ENCODE peak calls at places on chromosomes 13 and 19, in five cellular contexts. One of them, this sample, is unnamed.

GRCh38 chr19:55676384-55676783 is 1.4 kb downstream of the EPN1 start:
- DNase-seq in caudate nucleus: no peak
- DNase-seq in stimulated activated effector memory CD8-positive, alpha-beta T cell treated with anti-CD3 and anti-CD28 coated beads, Interleukin-12 subunit alpha, Interleukin-12 subunit beta, amount 100 ng/mL, for 72 hours: no peak
- DNase-seq in activated CD4-positive, CD25-positive, alpha-beta regulatory T cell: no peak
- DNase-seq in AG09319: no peak
- DNase-seq in this sample: no peak

GRCh38 chr13:51152713-51153112 is 41.6 kb upstream of the C13orf42 start:
- DNase-seq in caudate nucleus: no peak
- DNase-seq in stimulated activated effector memory CD8-positive, alpha-beta T cell treated with anti-CD3 and anti-CD28 coated beads, Interleukin-12 subunit alpha, Interleukin-12 subunit beta, amount 100 ng/mL, for 72 hours: no peak
- DNase-seq in activated CD4-positive, CD25-positive, alpha-beta regulatory T cell: no peak
- DNase-seq in AG09319: no peak
- DNase-seq in this sample: no peak

GRCh38 chr19:19488875-19489690 is 26.3 kb downstream of the TSSK6 start:
- DNase-seq in caudate nucleus: peak; percentile 59
- DNase-seq in stimulated activated effector memory CD8-positive, alpha-beta T cell treated with anti-CD3 and anti-CD28 coated beads, Interleukin-12 subunit alpha, Interleukin-12 subunit beta, amount 100 ng/mL, for 72 hours: peak; percentile 89
- DNase-seq in activated CD4-positive, CD25-positive, alpha-beta regulatory T cell: peak; percentile 80
- DNase-seq in AG09319: peak; percentile 87
- DNase-seq in this sample: peak; percentile 87

GRCh38 chr19:10887616-10888367 is 16.4 kb downstream of the CARM1 start:
- DNase-seq in caudate nucleus: no peak
- DNase-seq in stimulated activated effector memory CD8-positive, alpha-beta T cell treated with anti-CD3 and anti-CD28 coated beads, Interleukin-12 subunit alpha, Interleukin-12 subunit beta, amount 100 ng/mL, for 72 hours: no peak
- DNase-seq in activated CD4-positive, CD25-positive, alpha-beta regulatory T cell: no peak
- DNase-seq in AG09319: no peak
- DNase-seq in this sample: no peak

GRCh38 chr19:39582442-39582841 is 19.9 kb upstream of the LGALS13 start:
- DNase-seq in caudate nucleus: no peak
- DNase-seq in stimulated activated effector memory CD8-positive, alpha-beta T cell treated with anti-CD3 and anti-CD28 coated beads, Interleukin-12 subunit alpha, Interleukin-12 subunit beta, amount 100 ng/mL, for 72 hours: peak; percentile 56
- DNase-seq in activated CD4-positive, CD25-positive, alpha-beta regulatory T cell: no peak
- DNase-seq in AG09319: no peak
- DNase-seq in this sample: no peak

GRCh38 chr13:64154514-64154913 is 2738.9 kb upstream of the PCDH20 start:
- DNase-seq in caudate nucleus: no peak
- DNase-seq in stimulated activated effector memory CD8-positive, alpha-beta T cell treated with anti-CD3 and anti-CD28 coated beads, Interleukin-12 subunit alpha, Interleukin-12 subunit beta, amount 100 ng/mL, for 72 hours: no peak
- DNase-seq in activated CD4-positive, CD25-positive, alpha-beta regulatory T cell: no peak
- DNase-seq in AG09319: no peak
- DNase-seq in this sample: peak; percentile 7

GRCh38 chr19:37309834-37310575 is 60.9 kb upstream of the ZNF527 start:
- DNase-seq in caudate nucleus: no peak
- DNase-seq in stimulated activated effector memory CD8-positive, alpha-beta T cell treated with anti-CD3 and anti-CD28 coated beads, Interleukin-12 subunit alpha, Interleukin-12 subunit beta, amount 100 ng/mL, for 72 hours: no peak
- DNase-seq in activated CD4-positive, CD25-positive, alpha-beta regulatory T cell: no peak
- DNase-seq in AG09319: no peak
- DNase-seq in this sample: no peak

GRCh38 chr13:24747248-24748151 is 16.5 kb upstream of the RNF17 start:
- DNase-seq in caudate nucleus: peak; percentile 7
- DNase-seq in stimulated activated effector memory CD8-positive, alpha-beta T cell treated with anti-CD3 and anti-CD28 coated beads, Interleukin-12 subunit alpha, Interleukin-12 subunit beta, amount 100 ng/mL, for 72 hours: no peak
- DNase-seq in activated CD4-positive, CD25-positive, alpha-beta regulatory T cell: no peak
- DNase-seq in AG09319: no peak
- DNase-seq in this sample: no peak

GRCh38 chr19:34733266-34733825 is 697 bp upstream of the ZNF181 start:
- DNase-seq in caudate nucleus: no peak
- DNase-seq in stimulated activated effector memory CD8-positive, alpha-beta T cell treated with anti-CD3 and anti-CD28 coated beads, Interleukin-12 subunit alpha, Interleukin-12 subunit beta, amount 100 ng/mL, for 72 hours: no peak
- DNase-seq in activated CD4-positive, CD25-positive, alpha-beta regulatory T cell: no peak
- DNase-seq in AG09319: no peak
- DNase-seq in this sample: no peak

GRCh38 chr19:3618144-3618810 is 8.3 kb downstream of the CACTIN start:
- DNase-seq in caudate nucleus: peak; percentile 25
- DNase-seq in stimulated activated effector memory CD8-positive, alpha-beta T cell treated with anti-CD3 and anti-CD28 coated beads, Interleukin-12 subunit alpha, Interleukin-12 subunit beta, amount 100 ng/mL, for 72 hours: peak; percentile 78
- DNase-seq in activated CD4-positive, CD25-positive, alpha-beta regulatory T cell: no peak
- DNase-seq in AG09319: no peak
- DNase-seq in this sample: no peak

GRCh38 chr13:47426126-47426849 is 529.4 kb upstream of the HTR2A start:
- DNase-seq in caudate nucleus: no peak
- DNase-seq in stimulated activated effector memory CD8-positive, alpha-beta T cell treated with anti-CD3 and anti-CD28 coated beads, Interleukin-12 subunit alpha, Interleukin-12 subunit beta, amount 100 ng/mL, for 72 hours: no peak
- DNase-seq in activated CD4-positive, CD25-positive, alpha-beta regulatory T cell: no peak
- DNase-seq in AG09319: peak; percentile 16
- DNase-seq in this sample: no peak

GRCh38 chr19:30029721-30030510 is 87.9 kb downstream of the URI1 start:
- DNase-seq in caudate nucleus: no peak
- DNase-seq in stimulated activated effector memory CD8-positive, alpha-beta T cell treated with anti-CD3 and anti-CD28 coated beads, Interleukin-12 subunit alpha, Interleukin-12 subunit beta, amount 100 ng/mL, for 72 hours: no peak
- DNase-seq in activated CD4-positive, CD25-positive, alpha-beta regulatory T cell: no peak
- DNase-seq in AG09319: no peak
- DNase-seq in this sample: peak; percentile 52

GRCh38 chr19:40144151-40144550 is 47.1 kb upstream of the MAP3K10 start:
- DNase-seq in caudate nucleus: no peak
- DNase-seq in stimulated activated effector memory CD8-positive, alpha-beta T cell treated with anti-CD3 and anti-CD28 coated beads, Interleukin-12 subunit alpha, Interleukin-12 subunit beta, amount 100 ng/mL, for 72 hours: peak; percentile 47
- DNase-seq in activated CD4-positive, CD25-positive, alpha-beta regulatory T cell: no peak
- DNase-seq in AG09319: no peak
- DNase-seq in this sample: no peak

GRCh38 chr13:51906581-51906980 is 44.8 kb downstream of the CCDC70 start:
- DNase-seq in caudate nucleus: no peak
- DNase-seq in stimulated activated effector memory CD8-positive, alpha-beta T cell treated with anti-CD3 and anti-CD28 coated beads, Interleukin-12 subunit alpha, Interleukin-12 subunit beta, amount 100 ng/mL, for 72 hours: no peak
- DNase-seq in activated CD4-positive, CD25-positive, alpha-beta regulatory T cell: no peak
- DNase-seq in AG09319: no peak
- DNase-seq in this sample: no peak

GRCh38 chr19:36046443-36047050 is 7.5 kb downstream of the THAP8 start:
- DNase-seq in caudate nucleus: peak; percentile 32
- DNase-seq in stimulated activated effector memory CD8-positive, alpha-beta T cell treated with anti-CD3 and anti-CD28 coated beads, Interleukin-12 subunit alpha, Interleukin-12 subunit beta, amount 100 ng/mL, for 72 hours: no peak
- DNase-seq in activated CD4-positive, CD25-positive, alpha-beta regulatory T cell: no peak
- DNase-seq in AG09319: no peak
- DNase-seq in this sample: no peak

GRCh38 chr13:111411186-111411858 is 90.9 kb downstream of the TEX29 start:
- DNase-seq in caudate nucleus: peak; percentile 18
- DNase-seq in stimulated activated effector memory CD8-positive, alpha-beta T cell treated with anti-CD3 and anti-CD28 coated beads, Interleukin-12 subunit alpha, Interleukin-12 subunit beta, amount 100 ng/mL, for 72 hours: no peak
- DNase-seq in activated CD4-positive, CD25-positive, alpha-beta regulatory T cell: no peak
- DNase-seq in AG09319: no peak
- DNase-seq in this sample: no peak

GRCh38 chr13:60509601-60510386 is 112.8 kb downstream of the TDRD3 start:
- DNase-seq in caudate nucleus: no peak
- DNase-seq in stimulated activated effector memory CD8-positive, alpha-beta T cell treated with anti-CD3 and anti-CD28 coated beads, Interleukin-12 subunit alpha, Interleukin-12 subunit beta, amount 100 ng/mL, for 72 hours: no peak
- DNase-seq in activated CD4-positive, CD25-positive, alpha-beta regulatory T cell: no peak
- DNase-seq in AG09319: no peak
- DNase-seq in this sample: no peak

GRCh38 chr19:6213696-6214585 is 65.8 kb downstream of the MLLT1 start:
- DNase-seq in caudate nucleus: no peak
- DNase-seq in stimulated activated effector memory CD8-positive, alpha-beta T cell treated with anti-CD3 and anti-CD28 coated beads, Interleukin-12 subunit alpha, Interleukin-12 subunit beta, amount 100 ng/mL, for 72 hours: no peak
- DNase-seq in activated CD4-positive, CD25-positive, alpha-beta regulatory T cell: no peak
- DNase-seq in AG09319: no peak
- DNase-seq in this sample: no peak

GRCh38 chr13:20145521-20145920 is 15.3 kb downstream of the GJA3 start:
- DNase-seq in caudate nucleus: no peak
- DNase-seq in stimulated activated effector memory CD8-positive, alpha-beta T cell treated with anti-CD3 and anti-CD28 coated beads, Interleukin-12 subunit alpha, Interleukin-12 subunit beta, amount 100 ng/mL, for 72 hours: no peak
- DNase-seq in activated CD4-positive, CD25-positive, alpha-beta regulatory T cell: no peak
- DNase-seq in AG09319: no peak
- DNase-seq in this sample: no peak

GRCh38 chr19:7159105-7159933 is 89.8 kb downstream of the ZNF557 start:
- DNase-seq in caudate nucleus: no peak
- DNase-seq in stimulated activated effector memory CD8-positive, alpha-beta T cell treated with anti-CD3 and anti-CD28 coated beads, Interleukin-12 subunit alpha, Interleukin-12 subunit beta, amount 100 ng/mL, for 72 hours: no peak
- DNase-seq in activated CD4-positive, CD25-positive, alpha-beta regulatory T cell: no peak
- DNase-seq in AG09319: no peak
- DNase-seq in this sample: no peak

GRCh38 chr19:36604656-36605100 is 435 bp upstream of the ZNF382 start:
- DNase-seq in caudate nucleus: peak; percentile 80
- DNase-seq in stimulated activated effector memory CD8-positive, alpha-beta T cell treated with anti-CD3 and anti-CD28 coated beads, Interleukin-12 subunit alpha, Interleukin-12 subunit beta, amount 100 ng/mL, for 72 hours: peak; percentile 88
- DNase-seq in activated CD4-positive, CD25-positive, alpha-beta regulatory T cell: peak; percentile 79
- DNase-seq in AG09319: no peak
- DNase-seq in this sample: no peak

GRCh38 chr19:38073806-38074685 is 150.0 kb downstream of the DPF1 start:
- DNase-seq in caudate nucleus: peak; percentile 16
- DNase-seq in stimulated activated effector memory CD8-positive, alpha-beta T cell treated with anti-CD3 and anti-CD28 coated beads, Interleukin-12 subunit alpha, Interleukin-12 subunit beta, amount 100 ng/mL, for 72 hours: no peak
- DNase-seq in activated CD4-positive, CD25-positive, alpha-beta regulatory T cell: no peak
- DNase-seq in AG09319: no peak
- DNase-seq in this sample: no peak

GRCh38 chr13:36357692-36358091 is 11.5 kb upstream of the SPART start:
- DNase-seq in caudate nucleus: no peak
- DNase-seq in stimulated activated effector memory CD8-positive, alpha-beta T cell treated with anti-CD3 and anti-CD28 coated beads, Interleukin-12 subunit alpha, Interleukin-12 subunit beta, amount 100 ng/mL, for 72 hours: no peak
- DNase-seq in activated CD4-positive, CD25-positive, alpha-beta regulatory T cell: no peak
- DNase-seq in AG09319: no peak
- DNase-seq in this sample: no peak

GRCh38 chr19:45764947-45765346 is 4.1 kb downstream of the SIX5 start:
- DNase-seq in caudate nucleus: no peak
- DNase-seq in stimulated activated effector memory CD8-positive, alpha-beta T cell treated with anti-CD3 and anti-CD28 coated beads, Interleukin-12 subunit alpha, Interleukin-12 subunit beta, amount 100 ng/mL, for 72 hours: no peak
- DNase-seq in activated CD4-positive, CD25-positive, alpha-beta regulatory T cell: no peak
- DNase-seq in AG09319: no peak
- DNase-seq in this sample: no peak

GRCh38 chr13:97109841-97110492 is 112.2 kb upstream of the MBNL2 start:
- DNase-seq in caudate nucleus: peak; percentile 90
- DNase-seq in stimulated activated effector memory CD8-positive, alpha-beta T cell treated with anti-CD3 and anti-CD28 coated beads, Interleukin-12 subunit alpha, Interleukin-12 subunit beta, amount 100 ng/mL, for 72 hours: peak; percentile 90
- DNase-seq in activated CD4-positive, CD25-positive, alpha-beta regulatory T cell: peak; percentile 64
- DNase-seq in AG09319: peak; percentile 64
- DNase-seq in this sample: peak; percentile 72

GRCh38 chr13:111548805-111549204 is 228.4 kb downstream of the TEX29 start:
- DNase-seq in caudate nucleus: no peak
- DNase-seq in stimulated activated effector memory CD8-positive, alpha-beta T cell treated with anti-CD3 and anti-CD28 coated beads, Interleukin-12 subunit alpha, Interleukin-12 subunit beta, amount 100 ng/mL, for 72 hours: no peak
- DNase-seq in activated CD4-positive, CD25-positive, alpha-beta regulatory T cell: no peak
- DNase-seq in AG09319: no peak
- DNase-seq in this sample: no peak

GRCh38 chr19:12985049-12985776 is 10.1 kb upstream of the NFIX start:
- DNase-seq in caudate nucleus: peak; percentile 81
- DNase-seq in stimulated activated effector memory CD8-positive, alpha-beta T cell treated with anti-CD3 and anti-CD28 coated beads, Interleukin-12 subunit alpha, Interleukin-12 subunit beta, amount 100 ng/mL, for 72 hours: no peak
- DNase-seq in activated CD4-positive, CD25-positive, alpha-beta regulatory T cell: no peak
- DNase-seq in AG09319: no peak
- DNase-seq in this sample: no peak

GRCh38 chr13:34364633-34365032 is 546.7 kb downstream of the RFC3 start:
- DNase-seq in caudate nucleus: no peak
- DNase-seq in stimulated activated effector memory CD8-positive, alpha-beta T cell treated with anti-CD3 and anti-CD28 coated beads, Interleukin-12 subunit alpha, Interleukin-12 subunit beta, amount 100 ng/mL, for 72 hours: no peak
- DNase-seq in activated CD4-positive, CD25-positive, alpha-beta regulatory T cell: no peak
- DNase-seq in AG09319: no peak
- DNase-seq in this sample: no peak

GRCh38 chr19:34269968-34270621 is 15.7 kb downstream of the GARRE1 start:
- DNase-seq in caudate nucleus: no peak
- DNase-seq in stimulated activated effector memory CD8-positive, alpha-beta T cell treated with anti-CD3 and anti-CD28 coated beads, Interleukin-12 subunit alpha, Interleukin-12 subunit beta, amount 100 ng/mL, for 72 hours: peak; percentile 72
- DNase-seq in activated CD4-positive, CD25-positive, alpha-beta regulatory T cell: peak; percentile 47
- DNase-seq in AG09319: no peak
- DNase-seq in this sample: no peak

GRCh38 chr19:31166206-31166605 is 183.0 kb downstream of the TSHZ3 start:
- DNase-seq in caudate nucleus: no peak
- DNase-seq in stimulated activated effector memory CD8-positive, alpha-beta T cell treated with anti-CD3 and anti-CD28 coated beads, Interleukin-12 subunit alpha, Interleukin-12 subunit beta, amount 100 ng/mL, for 72 hours: no peak
- DNase-seq in activated CD4-positive, CD25-positive, alpha-beta regulatory T cell: no peak
- DNase-seq in AG09319: no peak
- DNase-seq in this sample: no peak

GRCh38 chr13:99647593-99647980 is 146.3 kb downstream of the TM9SF2 start:
- DNase-seq in caudate nucleus: no peak
- DNase-seq in stimulated activated effector memory CD8-positive, alpha-beta T cell treated with anti-CD3 and anti-CD28 coated beads, Interleukin-12 subunit alpha, Interleukin-12 subunit beta, amount 100 ng/mL, for 72 hours: no peak
- DNase-seq in activated CD4-positive, CD25-positive, alpha-beta regulatory T cell: no peak
- DNase-seq in AG09319: no peak
- DNase-seq in this sample: no peak